ENCODE peak calls at places on chromosomes 4 and X, in seven cellular contexts. R is D721Med; T is T-helper 9 cell; J is SJSA1; K is activated gamma-delta T cell; X is neural progenitor cell; I is stimulated activated CD8-positive, alpha-beta memory T cell treated with anti-CD3 and anti-CD28 coated beads, Interleukin-7, amount 100 ng/mL, for 1 hour. Q is an unnamed sample.
A peak's percentile ranks its signal among the peaks of the same experiment; 100 is the strongest.

GRCh38 chr4:166501941-166502382 is 628.9 kb downstream of the TLL1 start:
- DNase-seq in R (no peak), T (no peak), J (no peak), K (no peak), X (peak; percentile 72), I (no peak), Q (no peak)

GRCh38 chrX:14291626-14292025 is 237.7 kb upstream of the GLRA2 start:
- DNase-seq in R (no peak), T (no peak), J (no peak), K (no peak), X (peak; percentile 69), I (no peak), Q (no peak)

GRCh38 chr4:8410641-8411271 is 29.8 kb downstream of the ACOX3 start:
- DNase-seq in R (no peak), T (no peak), J (peak; percentile 38), K (no peak), X (peak; percentile 83), I (no peak), Q (no peak)

GRCh38 chr4:183398298-183399129 is 45.9 kb upstream of the CDKN2AIP start:
- DNase-seq in R (no peak), T (peak; percentile 49), J (peak; percentile 64), K (peak; percentile 20), X (peak; percentile 87), I (peak; percentile 25), Q (no peak)

GRCh38 chr4:179361978-179362486 is 1919.8 kb upstream of the AGA start:
- DNase-seq in R (no peak), T (no peak), J (no peak), K (no peak), X (no peak), I (no peak), Q (no peak)

GRCh38 chrX:110383414-110383813 is 24.8 kb downstream of the RTL9 start:
- DNase-seq in R (no peak), T (no peak), J (peak; percentile 36), K (no peak), X (no peak), I (no peak), Q (no peak)

GRCh38 chr4:109728385-109728784 is 1.5 kb downstream of the PLA2G12A start:
- DNase-seq in R (no peak), T (no peak), J (no peak), K (no peak), X (no peak), I (no peak), Q (no peak)

GRCh38 chr4:84652478-84652877 is 69.6 kb downstream of the CDS1 start:
- DNase-seq in R (no peak), T (no peak), J (no peak), K (no peak), X (no peak), I (no peak), Q (no peak)

GRCh38 chr4:122827258-122827887 is 742 bp downstream of the FGF2 start:
- DNase-seq in R (peak; percentile 51), T (peak; percentile 4), J (peak; percentile 80), K (peak; percentile 18), X (peak; percentile 57), I (no peak), Q (no peak)

GRCh38 chr4:163166041-163166579 is 580 bp downstream of the NAF1 start:
- DNase-seq in R (peak; percentile 14), T (peak; percentile 39), J (no peak), K (peak; percentile 30), X (peak; percentile 83), I (peak; percentile 13), Q (no peak)

GRCh38 chrX:129037389-129037788 is 485.9 kb downstream of the SMARCA1 start:
- DNase-seq in R (no peak), T (no peak), J (no peak), K (no peak), X (no peak), I (no peak), Q (no peak)

GRCh38 chr4:113083346-113083745 is 33.9 kb downstream of the ANK2 start:
- DNase-seq in R (no peak), T (no peak), J (no peak), K (no peak), X (no peak), I (no peak), Q (no peak)

GRCh38 chrX:109931677-109932076 is 71.2 kb upstream of the TMEM164 start:
- DNase-seq in R (no peak), T (no peak), J (no peak), K (no peak), X (no peak), I (no peak), Q (no peak)

GRCh38 chr4:124783847-124784246 is 71.3 kb upstream of the ANKRD50 start:
- DNase-seq in R (no peak), T (no peak), J (no peak), K (no peak), X (no peak), I (no peak), Q (no peak)

GRCh38 chr4:110681381-110681780 is 58.5 kb upstream of the PITX2 start:
- DNase-seq in R (no peak), T (no peak), J (no peak), K (no peak), X (no peak), I (no peak), Q (no peak)

GRCh38 chr4:113756005-113756410 is 5.5 kb downstream of the CAMK2D start:
- DNase-seq in R (no peak), T (no peak), J (peak; percentile 70), K (no peak), X (no peak), I (no peak), Q (no peak)

GRCh38 chr4:1467581-1468458 is 61.6 kb upstream of the NKX1-1 start:
- DNase-seq in R (no peak), T (no peak), J (no peak), K (no peak), X (no peak), I (no peak), Q (no peak)

GRCh38 chrX:38249965-38250364 is 29.3 kb upstream of the SRPX start:
- DNase-seq in R (no peak), T (no peak), J (no peak), K (no peak), X (no peak), I (no peak), Q (no peak)

GRCh38 chr4:185192059-185192458 is 11.7 kb downstream of the CFAP97 start:
- DNase-seq in R (no peak), T (no peak), J (no peak), K (no peak), X (no peak), I (no peak), Q (no peak)

GRCh38 chr4:153216546-153216945 is 12.3 kb downstream of the TRIM2 start:
- DNase-seq in R (no peak), T (no peak), J (no peak), K (no peak), X (peak; percentile 60), I (no peak), Q (no peak)

GRCh38 chrX:21985332-21985777 is 44.8 kb downstream of the SMS start:
- DNase-seq in R (peak; percentile 31), T (peak; percentile 47), J (peak; percentile 55), K (no peak), X (peak; percentile 72), I (peak; percentile 32), Q (no peak)

GRCh38 chr4:109931318-109931717 is 18.6 kb downstream of the EGF start:
- DNase-seq in R (no peak), T (no peak), J (no peak), K (no peak), X (no peak), I (no peak), Q (no peak)

GRCh38 chr4:6342530-6343293 is 73.1 kb downstream of the WFS1 start:
- DNase-seq in R (peak; percentile 60), T (no peak), J (no peak), K (no peak), X (peak; percentile 59), I (no peak), Q (no peak)

GRCh38 chr4:108163352-108163751 is 5.4 kb downstream of the LEF1 start:
- DNase-seq in R (no peak), T (no peak), J (peak; percentile 58), K (no peak), X (no peak), I (no peak), Q (no peak)

GRCh38 chr4:176549161-176549865 is 229.5 kb downstream of the SPCS3 start:
- DNase-seq in R (no peak), T (no peak), J (no peak), K (no peak), X (no peak), I (no peak), Q (no peak)

GRCh38 chrX:30283456-30284200 is 25.6 kb downstream of the NR0B1 start:
- DNase-seq in R (no peak), T (no peak), J (peak; percentile 88), K (no peak), X (no peak), I (no peak), Q (no peak)

GRCh38 chr4:62881901-62882300 is 1527.3 kb downstream of the TECRL start:
- DNase-seq in R (no peak), T (no peak), J (no peak), K (no peak), X (no peak), I (no peak), Q (no peak)

GRCh38 chr4:149735796-149736195 is 79.8 kb downstream of the IQCM start:
- DNase-seq in R (no peak), T (no peak), J (no peak), K (no peak), X (no peak), I (no peak), Q (no peak)

GRCh38 chr4:48109413-48110263 is 24.4 kb downstream of the TXK start:
- DNase-seq in R (no peak), T (no peak), J (peak; percentile 35), K (no peak), X (peak; percentile 70), I (no peak), Q (no peak)

GRCh38 chr4:7815562-7815961 is 124.1 kb downstream of the AFAP1 start:
- DNase-seq in R (no peak), T (no peak), J (peak; percentile 31), K (no peak), X (no peak), I (no peak), Q (no peak)

GRCh38 chrX:24491741-24492140 is 26.7 kb downstream of the PDK3 start:
- DNase-seq in R (no peak), T (no peak), J (no peak), K (no peak), X (no peak), I (no peak), Q (no peak)

GRCh38 chr4:85187106-85187505 is 220.6 kb upstream of the WDFY3 start:
- DNase-seq in R (no peak), T (no peak), J (no peak), K (no peak), X (no peak), I (no peak), Q (no peak)

GRCh38 chr4:124948976-124949597 is 236.6 kb upstream of the ANKRD50 start:
- DNase-seq in R (no peak), T (no peak), J (peak; percentile 39), K (no peak), X (no peak), I (no peak), Q (no peak)

GRCh38 chrX:48975041-48975440 is 3.4 kb upstream of the KCND1 start:
- DNase-seq in R (no peak), T (no peak), J (no peak), K (no peak), X (no peak), I (no peak), Q (no peak)

GRCh38 chr4:113603926-113604325 is 157.6 kb downstream of the CAMK2D start:
- DNase-seq in R (no peak), T (no peak), J (no peak), K (no peak), X (no peak), I (no peak), Q (no peak)

GRCh38 chr4:184489771-184490170 is 15.4 kb upstream of the IRF2 start:
- DNase-seq in R (no peak), T (no peak), J (no peak), K (no peak), X (no peak), I (no peak), Q (no peak)